ENCODE peak calls at places on chromosomes 11 and 22, in five cellular contexts. Y is astrocyte, B is H9, H is spleen, C is pancreas. R is an unnamed sample.
A peak's percentile ranks its signal among the peaks of the same experiment; 100 is the strongest.

GRCh38 chr22:44947029-44947428 is 62.8 kb downstream of the PHF21B start:
- DNase-seq in Y (no peak), B (no peak), H (no peak), C (no peak), R (no peak)

GRCh38 chr11:120343429-120343828 is 7.2 kb downstream of the ARHGEF12 start:
- DNase-seq in Y (no peak), B (no peak), H (no peak), C (no peak), R (no peak)

GRCh38 chr11:15770798-15771414 is 585.4 kb downstream of the SOX6 start:
- DNase-seq in Y (peak; percentile 8), B (peak; percentile 68), H (no peak), C (no peak), R (no peak)

GRCh38 chr11:88689548-88690240 is 352.2 kb upstream of the CTSC start:
- DNase-seq in Y (no peak), B (no peak), H (no peak), C (peak; percentile 77), R (no peak)

GRCh38 chr11:16933756-16934603 is 80.2 kb downstream of the PLEKHA7 start:
- DNase-seq in Y (peak; percentile 28), B (no peak), H (no peak), C (no peak), R (no peak)

GRCh38 chr22:40594924-40595323 is 41.6 kb downstream of the MRTFA start:
- DNase-seq in Y (no peak), B (no peak), H (no peak), C (no peak), R (no peak)

GRCh38 chr11:58316142-58316541 is 42.7 kb downstream of the OR5B17 start:
- DNase-seq in Y (peak; percentile 60), B (no peak), H (no peak), C (no peak), R (no peak)

GRCh38 chr11:102347526-102348331 is 715 bp downstream of the BIRC2 start:
- DNase-seq in Y (peak; percentile 35), B (no peak), H (no peak), C (peak; percentile 22), R (no peak)

GRCh38 chr22:44443641-44444235 is 54.3 kb downstream of the RTL6 start:
- DNase-seq in Y (no peak), B (peak; percentile 13), H (peak; percentile 31), C (no peak), R (no peak)

GRCh38 chr11:27217948-27218410 is 145.0 kb downstream of the CCDC34 start:
- DNase-seq in Y (peak; percentile 100), B (no peak), H (no peak), C (peak; percentile 34), R (no peak)

GRCh38 chr11:124670732-124671131 is 2.8 kb downstream of the SIAE start:
- DNase-seq in Y (no peak), B (no peak), H (no peak), C (no peak), R (no peak)

GRCh38 chr11:834371-835316 is 1.9 kb downstream of the CD151 start:
- DNase-seq in Y (peak; percentile 67), B (peak; percentile 61), H (peak; percentile 78), C (peak; percentile 86), R (no peak)

GRCh38 chr22:38191746-38192474 is 9.9 kb upstream of the MAFF start:
- DNase-seq in Y (no peak), B (peak; percentile 20), H (no peak), C (no peak), R (no peak)

GRCh38 chr11:2186669-2187266 is 15.2 kb upstream of the TH start:
- DNase-seq in Y (no peak), B (peak; percentile 73), H (no peak), C (no peak), R (no peak)

GRCh38 chr11:29256580-29256979 is 760.2 kb downstream of the KCNA4 start:
- DNase-seq in Y (peak; percentile 48), B (no peak), H (no peak), C (no peak), R (no peak)

GRCh38 chr22:35044607-35045390 is 21.2 kb upstream of the ISX start:
- DNase-seq in Y (no peak), B (no peak), H (no peak), C (no peak), R (no peak)

GRCh38 chr22:35045451-35045850 is 20.5 kb upstream of the ISX start:
- DNase-seq in Y (no peak), B (no peak), H (no peak), C (no peak), R (no peak)

GRCh38 chr22:35046744-35047462 is 19.1 kb upstream of the ISX start:
- DNase-seq in Y (no peak), B (no peak), H (no peak), C (no peak), R (no peak)

GRCh38 chr22:35043932-35044319 is 22.0 kb upstream of the ISX start:
- DNase-seq in Y (no peak), B (no peak), H (no peak), C (no peak), R (no peak)

GRCh38 chr22:35043251-35043931 is 22.6 kb upstream of the ISX start:
- DNase-seq in Y (no peak), B (no peak), H (no peak), C (no peak), R (no peak)
- TF ChIP-seq CTCF in Y (no peak), B (peak; percentile 32), H (no peak), C (no peak), R (no peak)

GRCh38 chr22:19628038-19628776 is 86.1 kb upstream of the SEPTIN5 start:
- DNase-seq in Y (no peak), B (no peak), H (no peak), C (no peak), R (no peak)

GRCh38 chr22:19629331-19629719 is 85.0 kb upstream of the SEPTIN5 start:
- DNase-seq in Y (no peak), B (peak; percentile 29), H (no peak), C (no peak), R (peak; percentile 35)

GRCh38 chr22:19631899-19632670 is 82.2 kb upstream of the SEPTIN5 start:
- DNase-seq in Y (peak; percentile 24), B (peak; percentile 79), H (no peak), C (no peak), R (no peak)

GRCh38 chr22:19630614-19631013 is 83.7 kb upstream of the SEPTIN5 start:
- DNase-seq in Y (no peak), B (no peak), H (no peak), C (no peak), R (no peak)

DNA sequence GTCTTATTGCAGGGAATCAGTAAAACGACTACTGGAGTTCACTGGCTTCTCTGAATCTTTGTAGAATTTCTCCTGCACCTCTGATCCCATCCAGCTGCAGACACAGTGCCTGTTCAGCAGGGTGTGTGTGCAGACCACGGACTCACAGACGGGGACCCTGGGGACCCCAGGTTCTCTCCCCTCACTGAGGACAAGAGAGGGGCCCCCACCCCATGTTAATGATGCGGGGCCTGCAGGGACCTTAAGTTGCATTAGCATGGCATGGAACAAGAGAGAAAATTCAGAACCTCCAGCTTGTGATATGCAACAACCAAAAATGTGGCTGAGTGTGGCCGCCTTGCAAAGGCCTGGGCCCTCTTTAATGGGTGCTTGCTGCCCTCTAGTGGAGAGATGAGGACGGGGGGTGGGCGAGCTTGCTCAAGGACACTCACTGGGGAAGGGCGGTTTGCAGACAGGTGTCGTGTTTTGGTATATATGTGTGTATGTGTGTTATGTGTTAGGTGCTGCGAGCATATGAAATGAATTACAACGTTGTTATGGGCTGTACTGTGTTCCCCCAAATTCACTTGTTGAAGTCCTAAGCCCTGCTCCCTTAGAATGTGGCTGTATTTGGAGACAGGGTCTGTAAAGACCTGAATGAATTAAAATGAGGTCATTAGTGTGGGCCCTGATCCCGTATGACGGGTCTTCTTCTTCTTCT is 84.4 kb upstream of the SEPTIN5 start:
- DNase-seq in Y (peak; percentile 22), B (peak; percentile 83), H (peak; percentile 92), C (peak; percentile 62), R (peak; percentile 91)
- TF ChIP-seq CTCF in Y (peak; percentile 94), B (peak; percentile 96), H (peak; percentile 94), C (peak; percentile 90), R (peak; percentile 80)

GRCh38 chr22:43136801-43137200 is 6.4 kb downstream of the MCAT start:
- DNase-seq in Y (no peak), B (no peak), H (no peak), C (no peak), R (no peak)
- TF ChIP-seq CTCF in Y (no peak), B (no peak), H (no peak), C (no peak), R (no peak)

GRCh38 chr22:39306456-39307361 is 12.7 kb downstream of the RPL3 start:
- DNase-seq in Y (no peak), B (peak; percentile 74), H (peak; percentile 77), C (no peak), R (no peak)

GRCh38 chr22:39309881-39310714 is 9.3 kb downstream of the RPL3 start:
- DNase-seq in Y (no peak), B (no peak), H (no peak), C (no peak), R (no peak)

GRCh38 chr22:39308614-39309363 is 10.6 kb downstream of the RPL3 start:
- DNase-seq in Y (peak; percentile 86), B (peak; percentile 43), H (peak; percentile 74), C (no peak), R (no peak)

GRCh38 chr22:39311592-39312400 is 7.6 kb downstream of the RPL3 start:
- DNase-seq in Y (no peak), B (peak; percentile 72), H (no peak), C (no peak), R (no peak)

GRCh38 chr22:39309364-39309861 is 10.0 kb downstream of the RPL3 start:
- DNase-seq in Y (no peak), B (peak; percentile 77), H (no peak), C (no peak), R (no peak)
- TF ChIP-seq CTCF in Y (peak; percentile 12), B (peak; percentile 56), H (no peak), C (no peak), R (no peak)

DNA sequence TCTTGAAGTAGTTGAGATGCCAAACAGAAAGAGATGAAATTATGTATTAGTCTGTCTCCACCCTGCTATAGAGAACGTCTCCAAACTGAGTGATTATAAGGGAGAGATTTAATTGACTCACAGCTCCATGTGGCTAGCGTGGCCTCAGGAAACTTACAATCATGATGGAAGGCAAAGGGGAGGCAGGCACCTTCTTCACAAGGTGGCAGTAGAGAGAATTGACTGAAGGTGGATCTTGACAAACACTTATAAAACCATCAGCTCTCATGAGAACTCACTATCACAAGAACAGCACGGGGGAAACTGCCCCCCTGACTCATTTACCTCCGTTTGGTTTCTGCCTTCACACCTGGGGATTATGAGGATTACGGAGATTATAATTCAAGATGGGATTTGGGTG is 794.0 kb downstream of the CNTN5 start:
- DNase-seq in Y (no peak), B (no peak), H (no peak), C (no peak), R (no peak)
- TF ChIP-seq CTCF in Y (no peak), B (peak; percentile 59), H (no peak), C (no peak), R (no peak)

R was measured in mesothelial cell of epicardium.